ENCODE peak calls at places on chromosomes 13 and 19, in six cellular contexts. One of them, this sample, is unnamed. For H3K27me3, the result is how much of the 10 kb centered on the place peaks cover.

GRCh38 chr19:48992571-48993174 is 436 bp downstream of the GYS1 start:
- DNase-seq in tibial nerve: no peak
- DNase-seq in H1: peak
- DNase-seq in IMR-90: no peak
- DNase-seq in breast epithelium: no peak
- DNase-seq in uterus: no peak
- DNase-seq in this sample: peak

GRCh38 chr13:32017449-32017848 is 14.1 kb upstream of the FRY start:
- DNase-seq in H1: no peak
- DNase-seq in IMR-90: no peak
- DNase-seq in tibial nerve: no peak
- DNase-seq in uterus: no peak
- DNase-seq in breast epithelium: no peak
- DNase-seq in this sample: no peak

GRCh38 chr19:29666634-29667389 is 1.6 kb downstream of the PLEKHF1 start:
- DNase-seq in H1: peak
- DNase-seq in breast epithelium: peak
- DNase-seq in tibial nerve: peak
- DNase-seq in uterus: peak
- DNase-seq in IMR-90: peak
- DNase-seq in this sample: no peak

GRCh38 chr13:94480672-94481145 is 1.2 kb upstream of the DCT start:
- DNase-seq in tibial nerve: peak
- DNase-seq in uterus: no peak
- DNase-seq in IMR-90: peak
- DNase-seq in H1: no peak
- DNase-seq in breast epithelium: no peak
- DNase-seq in this sample: no peak

GRCh38 chr19:45147835-45148676 is 12.7 kb downstream of the NKPD1 start:
- DNase-seq in breast epithelium: no peak
- DNase-seq in H1: peak
- DNase-seq in uterus: no peak
- DNase-seq in IMR-90: no peak
- DNase-seq in tibial nerve: no peak
- DNase-seq in this sample: no peak

GRCh38 chr13:108700421-108701170 is 71.2 kb downstream of the MYO16 start:
- DNase-seq in uterus: no peak
- DNase-seq in tibial nerve: no peak
- DNase-seq in breast epithelium: no peak
- DNase-seq in H1: no peak
- DNase-seq in IMR-90: peak
- DNase-seq in this sample: no peak

GRCh38 chr19:8320564-8321066 is 560 bp downstream of the NDUFA7 start:
- DNase-seq in breast epithelium: no peak
- DNase-seq in H1: no peak
- DNase-seq in IMR-90: no peak
- DNase-seq in uterus: no peak
- DNase-seq in tibial nerve: no peak
- DNase-seq in this sample: no peak

GRCh38 chr19:17118957-17119356 is 43.4 kb downstream of the MYO9B start:
- DNase-seq in breast epithelium: no peak
- DNase-seq in IMR-90: no peak
- DNase-seq in tibial nerve: no peak
- DNase-seq in uterus: no peak
- DNase-seq in H1: no peak
- DNase-seq in this sample: no peak

GRCh38 chr13:84668637-84669036 is 786.4 kb upstream of the SLITRK1 start:
- DNase-seq in IMR-90: no peak
- DNase-seq in H1: no peak
- DNase-seq in uterus: no peak
- DNase-seq in breast epithelium: no peak
- DNase-seq in tibial nerve: no peak
- DNase-seq in this sample: no peak

GRCh38 chr19:8451885-8452284 is 7.1 kb downstream of the HNRNPM start:
- DNase-seq in IMR-90: peak
- DNase-seq in tibial nerve: no peak
- DNase-seq in breast epithelium: no peak
- DNase-seq in H1: no peak
- DNase-seq in uterus: no peak
- DNase-seq in this sample: no peak

GRCh38 chr13:57634829-57635165 is 3.3 kb downstream of the PCDH17 start:
- DNase-seq in breast epithelium: no peak
- DNase-seq in uterus: no peak
- DNase-seq in H1: no peak
- DNase-seq in tibial nerve: no peak
- DNase-seq in IMR-90: no peak
- DNase-seq in this sample: no peak

GRCh38 chr13:32426191-32426980 is 1.5 kb downstream of the N4BP2L1 start:
- DNase-seq in tibial nerve: peak
- DNase-seq in uterus: no peak
- DNase-seq in H1: no peak
- DNase-seq in breast epithelium: no peak
- DNase-seq in IMR-90: no peak
- DNase-seq in this sample: peak

GRCh38 chr13:36029171-36029570 is 102.0 kb downstream of the DCLK1 start:
- DNase-seq in uterus: no peak
- DNase-seq in tibial nerve: no peak
- DNase-seq in IMR-90: peak
- DNase-seq in H1: no peak
- DNase-seq in breast epithelium: no peak
- DNase-seq in this sample: no peak

GRCh38 chr19:12778020-12778904 is 2.9 kb upstream of the HOOK2 start:
- DNase-seq in tibial nerve: peak
- DNase-seq in IMR-90: peak
- DNase-seq in H1: peak
- DNase-seq in breast epithelium: peak
- DNase-seq in uterus: peak
- DNase-seq in this sample: peak

GRCh38 chr13:42997381-42997780 is 5.3 kb upstream of the EPSTI1 start:
- DNase-seq in breast epithelium: no peak
- DNase-seq in uterus: no peak
- DNase-seq in H1: no peak
- DNase-seq in tibial nerve: no peak
- DNase-seq in IMR-90: peak
- DNase-seq in this sample: no peak

GRCh38 chr13:93450226-93450625 is 223.6 kb downstream of the GPC6 start:
- DNase-seq in IMR-90: peak
- DNase-seq in breast epithelium: no peak
- DNase-seq in uterus: no peak
- DNase-seq in H1: no peak
- DNase-seq in tibial nerve: no peak
- DNase-seq in this sample: no peak

GRCh38 chr13:49459580-49459979 is 15.5 kb downstream of the SETDB2 start:
- DNase-seq in breast epithelium: no peak
- DNase-seq in IMR-90: no peak
- DNase-seq in tibial nerve: no peak
- DNase-seq in H1: no peak
- DNase-seq in uterus: no peak
- DNase-seq in this sample: no peak

DNA sequence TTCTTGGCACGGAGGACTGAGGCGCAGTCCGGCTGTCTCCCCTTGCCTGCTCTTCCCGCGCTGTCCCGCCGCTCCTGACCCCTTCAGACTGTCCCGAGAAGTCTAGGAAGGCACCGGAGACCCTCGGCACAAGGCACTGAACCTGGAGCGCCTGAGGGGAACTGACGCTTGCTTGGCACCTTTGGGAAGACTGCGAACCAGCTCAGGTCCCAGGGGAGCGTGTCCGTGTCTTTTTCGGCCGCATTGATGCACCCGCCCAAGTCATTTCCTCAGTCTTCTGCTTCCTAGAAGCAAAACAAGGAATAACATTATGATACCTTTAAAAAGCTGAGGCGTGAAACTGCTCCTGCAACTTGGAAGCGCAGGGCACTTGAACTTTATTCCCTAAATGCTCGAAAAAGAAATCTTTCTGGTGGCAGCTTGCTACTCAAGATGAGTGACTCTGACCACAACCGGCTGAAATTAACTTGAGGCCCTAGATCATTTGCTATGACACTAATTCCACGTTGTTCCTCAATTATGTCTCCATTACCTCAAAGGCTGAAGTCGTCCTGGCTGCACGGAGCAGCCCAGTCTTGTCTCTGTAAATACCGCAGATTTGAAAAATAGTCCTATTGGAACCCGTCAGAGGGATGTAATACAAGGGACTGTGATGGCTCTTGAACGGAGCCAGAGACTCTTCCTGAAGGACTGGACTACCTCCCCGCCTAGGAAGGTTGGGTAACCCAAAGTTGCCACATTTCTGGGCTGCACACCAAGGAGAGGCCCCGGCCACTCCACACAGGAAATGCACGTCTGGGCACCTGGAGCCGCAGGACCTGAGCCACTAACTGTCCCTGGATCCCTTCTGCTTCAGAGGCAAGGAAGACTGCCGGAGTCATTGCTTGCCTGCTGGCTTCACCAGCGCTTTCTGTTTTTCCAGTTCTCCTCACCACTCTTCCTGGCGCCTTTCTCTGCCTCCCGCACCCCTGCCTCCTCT is 947 bp upstream of the FLT1 start:
- DNase-seq in tibial nerve: no peak
- DNase-seq in IMR-90: no peak
- DNase-seq in breast epithelium: peak
- DNase-seq in H1: peak
- DNase-seq in uterus: no peak
- DNase-seq in this sample: no peak
- H3K27me3 ChIP-seq in tibial nerve: under half
- H3K27me3 ChIP-seq in IMR-90: under half
- H3K27me3 ChIP-seq in breast epithelium: under half
- H3K27me3 ChIP-seq in H1: under half
- H3K27me3 ChIP-seq in uterus: under half
- H3K27me3 ChIP-seq in this sample: under half

DNA sequence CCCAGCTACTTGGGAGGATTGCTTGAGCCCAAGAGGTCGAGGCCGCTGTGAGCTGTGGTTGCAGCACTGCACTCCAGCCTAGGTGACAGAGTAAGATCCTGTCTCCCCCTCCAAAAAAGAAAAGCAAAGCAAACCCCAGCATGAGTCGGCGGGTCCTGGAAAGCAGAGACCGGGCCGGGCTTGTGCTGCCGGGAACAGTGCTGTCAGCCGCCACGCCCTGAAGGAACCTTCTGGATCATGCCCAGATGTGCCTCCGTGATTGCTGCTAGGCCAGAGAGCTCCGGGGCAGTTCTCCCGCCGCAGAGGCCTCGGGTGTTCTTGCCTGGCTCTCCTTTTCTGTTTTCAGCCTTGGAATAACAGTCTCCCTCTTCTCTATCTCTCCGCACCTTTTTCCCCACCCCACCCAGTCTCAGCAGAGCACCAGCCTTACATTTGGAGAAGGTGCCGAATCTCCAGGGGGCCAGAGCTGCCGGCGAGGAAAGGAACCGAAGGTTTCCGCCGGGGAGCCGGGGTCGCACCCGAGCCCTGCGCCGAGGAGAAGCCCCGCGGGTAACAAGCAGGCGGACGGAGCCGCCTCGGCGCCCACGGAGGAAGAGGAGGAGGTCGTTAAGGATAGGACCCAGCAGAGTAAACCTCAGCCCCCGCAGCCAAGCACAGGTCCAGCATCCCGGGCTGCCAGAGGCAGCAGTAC is 181.9 kb downstream of the STK24 start:
- DNase-seq in tibial nerve: no peak
- DNase-seq in uterus: no peak
- DNase-seq in breast epithelium: no peak
- DNase-seq in H1: no peak
- DNase-seq in IMR-90: no peak
- DNase-seq in this sample: no peak
- TF ChIP-seq POLR2A in tibial nerve: no peak
- TF ChIP-seq POLR2A in uterus: no peak
- TF ChIP-seq POLR2A in breast epithelium: no peak
- TF ChIP-seq POLR2A in H1: no peak
- TF ChIP-seq POLR2A in IMR-90: no peak
- TF ChIP-seq POLR2A in this sample: no peak

GRCh38 chr19:38964738-38965137 is 10.8 kb downstream of the FBXO17 start:
- DNase-seq in breast epithelium: no peak
- DNase-seq in H1: no peak
- DNase-seq in IMR-90: no peak
- DNase-seq in tibial nerve: no peak
- DNase-seq in uterus: no peak
- DNase-seq in this sample: no peak

GRCh38 chr19:38958301-38958700 is 17.2 kb downstream of the FBXO17 start:
- DNase-seq in tibial nerve: no peak
- DNase-seq in breast epithelium: no peak
- DNase-seq in H1: no peak
- DNase-seq in uterus: no peak
- DNase-seq in IMR-90: no peak
- DNase-seq in this sample: no peak

GRCh38 chr19:38956264-38956663 is 19.3 kb downstream of the FBXO17 start:
- DNase-seq in IMR-90: no peak
- DNase-seq in uterus: no peak
- DNase-seq in H1: no peak
- DNase-seq in tibial nerve: no peak
- DNase-seq in breast epithelium: no peak
- DNase-seq in this sample: no peak

GRCh38 chr19:38953677-38954076 is 21.9 kb downstream of the FBXO17 start:
- DNase-seq in IMR-90: no peak
- DNase-seq in tibial nerve: no peak
- DNase-seq in H1: no peak
- DNase-seq in breast epithelium: no peak
- DNase-seq in uterus: no peak
- DNase-seq in this sample: no peak

GRCh38 chr19:38959618-38960017 is 15.9 kb downstream of the FBXO17 start:
- DNase-seq in IMR-90: no peak
- DNase-seq in H1: no peak
- DNase-seq in breast epithelium: no peak
- DNase-seq in uterus: no peak
- DNase-seq in tibial nerve: no peak
- DNase-seq in this sample: no peak
- H3K27me3 ChIP-seq in IMR-90: under half
- H3K27me3 ChIP-seq in H1: under half
- H3K27me3 ChIP-seq in breast epithelium: under half
- H3K27me3 ChIP-seq in uterus: under half
- H3K27me3 ChIP-seq in tibial nerve: under half
- H3K27me3 ChIP-seq in this sample: under half

DNA sequence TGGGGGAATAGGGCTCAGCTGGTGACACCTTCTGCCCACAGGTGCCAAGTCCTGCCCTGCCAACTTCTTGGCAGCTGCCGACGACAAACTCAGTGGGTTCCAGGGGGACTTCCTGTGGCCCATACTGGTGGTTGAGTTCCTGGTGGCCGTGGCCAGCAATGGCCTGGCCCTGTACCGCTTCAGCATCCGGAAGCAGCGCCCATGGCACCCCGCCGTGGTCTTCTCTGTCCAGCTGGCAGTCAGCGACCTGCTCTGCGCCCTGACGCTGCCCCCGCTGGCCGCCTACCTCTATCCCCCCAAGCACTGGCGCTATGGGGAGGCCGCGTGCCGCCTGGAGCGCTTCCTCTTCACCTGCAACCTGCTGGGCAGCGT is 2.1 kb downstream of the P2RY11 start:
- DNase-seq in IMR-90: no peak
- DNase-seq in uterus: no peak
- DNase-seq in H1: peak
- DNase-seq in tibial nerve: no peak
- DNase-seq in breast epithelium: no peak
- DNase-seq in this sample: no peak
- TF ChIP-seq POLR2A in IMR-90: no peak
- TF ChIP-seq POLR2A in uterus: no peak
- TF ChIP-seq POLR2A in H1: no peak
- TF ChIP-seq POLR2A in tibial nerve: no peak
- TF ChIP-seq POLR2A in breast epithelium: no peak
- TF ChIP-seq POLR2A in this sample: no peak